ENCODE peak calls at places on chromosome 16, in four cellular contexts. Q, P, G and A are unnamed samples.

GRCh38 chr16:67296422-67296821 is 17.1 kb downstream of the PLEKHG4 start:
- DNase-seq in Q (no peak), P (no peak), G (no peak), A (no peak)

GRCh38 chr16:81487301-81487720 is 42.7 kb downstream of the CMIP start:
- DNase-seq in Q (no peak), P (no peak), G (no peak), A (no peak)

GRCh38 chr16:70470927-70471341 is 16.5 kb downstream of the FCSK start:
- DNase-seq in Q (peak; percentile 65), P (no peak), G (peak; percentile 28), A (peak; percentile 75)

GRCh38 chr16:23119570-23119969 is 29.7 kb downstream of the USP31 start:
- DNase-seq in Q (no peak), P (no peak), G (no peak), A (no peak)

GRCh38 chr16:17375388-17376304 is 95.1 kb downstream of the XYLT1 start:
- DNase-seq in Q (no peak), P (no peak), G (no peak), A (no peak)

GRCh38 chr16:56988948-56989945 is at the start of gene NLRC5:
- DNase-seq in Q (peak; percentile 92), P (peak; percentile 85), G (peak; percentile 80), A (peak; percentile 68)

GRCh38 chr16:46775214-46775613 is 27.1 kb upstream of the MYLK3 start:
- DNase-seq in Q (no peak), P (no peak), G (no peak), A (no peak)

GRCh38 chr16:34803683-34804416 is 1344.4 kb downstream of the TP53TG3F start:
- DNase-seq in Q (no peak), P (no peak), G (no peak), A (no peak)

GRCh38 chr16:49048557-49048956 is 233.1 kb downstream of the CBLN1 start:
- DNase-seq in Q (no peak), P (no peak), G (no peak), A (no peak)

GRCh38 chr16:12113581-12114375 is 137.2 kb downstream of the SNX29 start:
- DNase-seq in Q (no peak), P (no peak), G (no peak), A (no peak)

GRCh38 chr16:78184554-78185183 is 85.2 kb downstream of the WWOX start:
- DNase-seq in Q (no peak), P (no peak), G (no peak), A (no peak)

GRCh38 chr16:55478827-55479559 is at the start of gene MMP2:
- DNase-seq in Q (no peak), P (no peak), G (no peak), A (peak; percentile 90)

GRCh38 chr16:82016268-82016667 is 5.0 kb upstream of the SDR42E1 start:
- DNase-seq in Q (no peak), P (no peak), G (no peak), A (no peak)

GRCh38 chr16:56608876-56609462 is 585 bp downstream of the MT2A start:
- DNase-seq in Q (peak; percentile 60), P (no peak), G (no peak), A (no peak)

GRCh38 chr16:4529085-4530060 is 9.2 kb downstream of the CDIP1 start:
- DNase-seq in Q (no peak), P (no peak), G (no peak), A (peak; percentile 84)

GRCh38 chr16:56625943-56626654 is 518 bp downstream of the MT1E start:
- DNase-seq in Q (no peak), P (no peak), G (peak; percentile 78), A (no peak)

GRCh38 chr16:14301150-14302030 is 230.3 kb downstream of the MRTFB start:
- DNase-seq in Q (no peak), P (no peak), G (peak; percentile 74), A (peak; percentile 32)

GRCh38 chr16:84183911-84184310 is 2.9 kb downstream of the TAF1C start:
- DNase-seq in Q (no peak), P (no peak), G (no peak), A (no peak)

GRCh38 chr16:46620265-46621005 is 744 bp downstream of the SHCBP1 start:
- DNase-seq in Q (no peak), P (no peak), G (no peak), A (no peak)

GRCh38 chr16:69386596-69386995 is 789 bp upstream of the TERF2 start:
- DNase-seq in Q (no peak), P (no peak), G (no peak), A (no peak)

GRCh38 chr16:69396187-69397061 is 10.6 kb upstream of the TERF2 start:
- DNase-seq in Q (no peak), P (peak; percentile 68), G (peak; percentile 82), A (peak; percentile 53)

GRCh38 chr16:68255712-68256111 is 8.6 kb upstream of the SLC7A6 start:
- DNase-seq in Q (no peak), P (no peak), G (no peak), A (no peak)

GRCh38 chr16:79980650-79981521 is 380.3 kb upstream of the MAF start:
- DNase-seq in Q (no peak), P (no peak), G (no peak), A (no peak)

GRCh38 chr16:88753191-88753590 is 31.8 kb downstream of the PIEZO1 start:
- DNase-seq in Q (no peak), P (no peak), G (no peak), A (no peak)

GRCh38 chr16:3642397-3643094 is 11.9 kb upstream of the DNASE1 start:
- DNase-seq in Q (peak; percentile 76), P (no peak), G (peak; percentile 21), A (no peak)

GRCh38 chr16:2787961-2788360 is 601 bp upstream of the PRSS33 start:
- DNase-seq in Q (no peak), P (no peak), G (no peak), A (no peak)

GRCh38 chr16:88770459-88771293 is 14.3 kb downstream of the PIEZO1 start:
- DNase-seq in Q (peak; percentile 88), P (no peak), G (peak; percentile 69), A (peak; percentile 92)

GRCh38 chr16:84484579-84485254 is 19.7 kb downstream of the MEAK7 start:
- DNase-seq in Q (no peak), P (no peak), G (no peak), A (no peak)

GRCh38 chr16:129075-129474 is 9.4 kb downstream of the NPRL3 start:
- DNase-seq in Q (no peak), P (no peak), G (no peak), A (no peak)

GRCh38 chr16:86571197-86571915 is 4.7 kb downstream of the FOXC2 start:
- DNase-seq in Q (no peak), P (no peak), G (no peak), A (no peak)

GRCh38 chr16:14632693-14633569 is at the start of gene BFAR:
- DNase-seq in Q (peak; percentile 99), P (peak; percentile 99), G (peak; percentile 99), A (peak; percentile 99)

GRCh38 chr16:57534881-57535658 is 1.3 kb downstream of the CCDC102A start:
- DNase-seq in Q (no peak), P (no peak), G (peak; percentile 33), A (peak; percentile 26)

GRCh38 chr16:84848991-84849634 is 29.3 kb downstream of the CRISPLD2 start:
- DNase-seq in Q (no peak), P (no peak), G (no peak), A (no peak)

GRCh38 chr16:10250137-10250850 is 68.1 kb upstream of the GRIN2A start:
- DNase-seq in Q (no peak), P (no peak), G (no peak), A (no peak)

GRCh38 chr16:85524630-85525463 is 88.3 kb upstream of the GSE1 start:
- DNase-seq in Q (no peak), P (no peak), G (no peak), A (no peak)

GRCh38 chr16:85171004-85171808 is 58.9 kb upstream of the CIBAR2 start:
- DNase-seq in Q (no peak), P (no peak), G (no peak), A (no peak)

GRCh38 chr16:49528035-49528434 is 154.4 kb downstream of the C16orf78 start:
- DNase-seq in Q (no peak), P (no peak), G (no peak), A (no peak)

GRCh38 chr16:73059779-73060178 is 11.9 kb upstream of the ZFHX3 start:
- DNase-seq in Q (no peak), P (no peak), G (no peak), A (no peak)

GRCh38 chr16:73056911-73057310 is 9.0 kb upstream of the ZFHX3 start:
- DNase-seq in Q (no peak), P (no peak), G (no peak), A (no peak)

GRCh38 chr16:73058616-73059409 is 10.9 kb upstream of the ZFHX3 start:
- DNase-seq in Q (peak; percentile 60), P (no peak), G (no peak), A (no peak)

GRCh38 chr16:73057369-73058210 is 9.7 kb upstream of the ZFHX3 start:
- DNase-seq in Q (peak; percentile 67), P (no peak), G (no peak), A (no peak)

DNA sequence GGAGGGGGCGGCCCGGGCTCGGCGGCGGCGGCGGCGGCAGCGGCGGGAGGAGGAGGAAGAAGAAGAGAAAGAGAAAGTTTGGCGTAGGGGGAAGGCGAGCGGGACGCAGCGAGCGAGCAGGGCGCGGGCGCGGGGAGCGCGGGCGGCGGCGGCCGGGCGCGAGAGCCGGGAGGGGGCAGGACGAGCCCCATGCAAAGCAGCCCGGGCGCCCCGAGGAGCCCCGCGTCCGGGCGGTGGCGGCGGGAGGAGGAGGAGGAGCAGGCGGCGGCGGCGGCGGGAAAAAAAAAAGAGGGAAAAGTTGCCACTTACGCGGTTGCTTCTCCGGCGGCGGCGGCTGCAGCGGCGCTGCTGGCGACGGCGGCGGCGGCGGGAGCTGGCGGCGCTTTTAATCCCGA is 10.3 kb upstream of the ZFHX3 start:
- DNase-seq in Q (peak; percentile 72), P (no peak), G (peak; percentile 57), A (no peak)
- H3K4me1 ChIP-seq in Q (no peaks in the 10 kb centered on the region), P (no peaks in the 10 kb centered on the region), G (peaks cover 22% of the 10 kb centered on the region), A (peaks cover 6% of the 10 kb centered on the region)

GRCh38 chr16:1548727-1549126 is 15.3 kb downstream of the TMEM204 start:
- DNase-seq in Q (no peak), P (no peak), G (no peak), A (no peak)
- H3K4me1 ChIP-seq in Q (peaks cover 3% of the 10 kb centered on the region), P (peaks cover 41% of the 10 kb centered on the region), G (no peaks in the 10 kb centered on the region), A (no peaks in the 10 kb centered on the region)

DNA sequence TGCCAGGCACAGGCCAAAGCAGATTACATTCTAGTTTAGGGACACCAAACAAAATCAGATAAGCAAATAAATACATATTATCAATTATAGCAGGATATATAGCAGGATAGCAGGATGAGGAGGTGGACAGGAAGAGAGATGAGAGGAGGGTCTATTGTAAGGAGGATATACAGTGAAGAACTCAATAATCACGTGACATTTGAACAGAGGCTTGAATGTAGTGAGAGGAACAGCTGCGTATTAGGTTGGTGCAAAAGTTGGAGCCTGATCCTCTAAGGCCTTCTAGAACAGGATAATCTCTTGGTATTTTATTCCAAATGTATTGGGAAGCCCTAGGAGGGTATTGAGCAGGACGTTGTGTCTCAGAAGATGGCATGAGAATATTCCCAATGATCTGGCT is 136.7 kb downstream of the CYLD start:
- DNase-seq in Q (no peak), P (no peak), G (no peak), A (no peak)
- H3K4me1 ChIP-seq in Q (no peaks in the 10 kb centered on the region), P (no peaks in the 10 kb centered on the region), G (no peaks in the 10 kb centered on the region), A (no peaks in the 10 kb centered on the region)

GRCh38 chr16:52526830-52527229 is 20.1 kb downstream of the TOX3 start:
- DNase-seq in Q (no peak), P (no peak), G (no peak), A (no peak)
- H3K4me1 ChIP-seq in Q (no peaks in the 10 kb centered on the region), P (no peaks in the 10 kb centered on the region), G (no peaks in the 10 kb centered on the region), A (peaks cover 23% of the 10 kb centered on the region)